ENCODE peak calls at places on chromosomes 11 and 22, in seven cellular contexts. U is AG08395; C is activated T-helper 2 cell treated with anti-CD3 and anti-CD28 coated beads, Interferon-gamma antibody, Interleukin-2, Interleukin-4, amounts not matched to agents 10 μg/mL and 5 μg/mL and 100 μg/mL, durations not matched to agents 14 hours and 24 hours and 36 hours; K is endothelial cell; O is body of pancreas; M is activated naive CD4-positive, alpha-beta T cell treated with Interleukin-2 at 50 U/mL for 16 hours; H is IMR-90. W is an unnamed sample.

GRCh38 chr11:114179234-114179941 is 116.8 kb upstream of the NNMT start:
- DNase-seq in O (peak; percentile 98), H (no peak), M (no peak), C (no peak), K (no peak), U (no peak), W (no peak)

GRCh38 chr22:26565889-26566288 is 24.0 kb downstream of the TPST2 start:
- DNase-seq in C (no peak), U (no peak), H (no peak), K (no peak), O (no peak), M (no peak), W (no peak)

GRCh38 chr11:68282141-68282860 is 10.5 kb upstream of the C11orf24 start:
- DNase-seq in U (no peak), O (no peak), C (peak; percentile 52), M (peak; percentile 30), K (no peak), H (no peak), W (no peak)

GRCh38 chr22:21823740-21824438 is 43.6 kb downstream of the MAPK1 start:
- DNase-seq in K (no peak), M (no peak), O (no peak), H (peak; percentile 63), C (no peak), U (peak; percentile 57), W (no peak)

GRCh38 chr11:73838443-73839122 is 38.1 kb downstream of the COA4 start:
- DNase-seq in C (no peak), M (no peak), O (no peak), H (peak; percentile 50), K (no peak), U (peak; percentile 43), W (no peak)

GRCh38 chr11:86969258-86969657 is 14.1 kb upstream of the FZD4 start:
- DNase-seq in H (no peak), M (no peak), C (no peak), U (no peak), O (no peak), K (no peak), W (no peak)

GRCh38 chr11:119092880-119093665 is 8.4 kb downstream of the HMBS start:
- DNase-seq in U (no peak), M (no peak), C (no peak), O (peak; percentile 44), H (peak; percentile 42), K (no peak), W (no peak)

GRCh38 chr22:40203568-40203967 is 25.8 kb downstream of the TNRC6B start:
- DNase-seq in K (no peak), U (no peak), C (no peak), H (peak; percentile 38), M (no peak), O (no peak), W (no peak)

GRCh38 chr11:95134491-95134890 is 44.8 kb downstream of the ENDOD1 start:
- DNase-seq in U (peak; percentile 66), H (peak; percentile 51), O (no peak), K (no peak), C (no peak), M (no peak), W (no peak)

GRCh38 chr22:24189249-24190158 is 8.2 kb downstream of the SUSD2 start:
- DNase-seq in O (peak; percentile 75), K (peak; percentile 82), H (peak; percentile 50), U (peak; percentile 92), M (peak; percentile 29), C (peak; percentile 55), W (no peak)

GRCh38 chr11:2193099-2193886 is 21.7 kb upstream of the TH start:
- DNase-seq in C (no peak), O (no peak), M (no peak), U (no peak), H (no peak), K (no peak), W (no peak)

GRCh38 chr11:95506777-95507176 is 275.8 kb upstream of the SESN3 start:
- DNase-seq in C (no peak), O (no peak), K (no peak), M (no peak), U (peak; percentile 12), H (no peak), W (no peak)

GRCh38 chr11:120751550-120751949 is 240.0 kb downstream of the GRIK4 start:
- DNase-seq in M (no peak), K (no peak), C (no peak), O (no peak), U (no peak), H (no peak), W (no peak)

GRCh38 chr11:128222245-128222959 is 365.0 kb downstream of the ETS1 start:
- DNase-seq in U (no peak), K (no peak), H (peak; percentile 33), C (no peak), O (no peak), M (no peak), W (no peak)

GRCh38 chr22:29071261-29072045 is 1.4 kb upstream of the KREMEN1 start:
- DNase-seq in U (no peak), M (peak; percentile 28), C (no peak), O (peak; percentile 32), H (peak; percentile 7), K (peak; percentile 45), W (no peak)

GRCh38 chr11:61626580-61627380 is 45.9 kb upstream of the SYT7 start:
- DNase-seq in C (no peak), M (no peak), K (no peak), U (no peak), H (peak; percentile 36), O (peak; percentile 94), W (no peak)

GRCh38 chr11:62721994-62722393 is 5.3 kb downstream of the HNRNPUL2 start:
- DNase-seq in O (no peak), U (no peak), K (no peak), H (peak; percentile 40), M (no peak), C (no peak), W (no peak)

GRCh38 chr22:28817919-28818859 is 17.8 kb upstream of the XBP1 start:
- DNase-seq in U (no peak), K (no peak), O (peak; percentile 98), H (no peak), C (no peak), M (no peak), W (no peak)

GRCh38 chr11:63608353-63609345 is 5.6 kb downstream of the PLAAT3 start:
- DNase-seq in U (no peak), H (peak; percentile 66), C (no peak), K (no peak), M (no peak), O (no peak), W (peak; percentile 87)

GRCh38 chr11:46521947-46522681 is 71.7 kb downstream of the AMBRA1 start:
- DNase-seq in H (peak; percentile 79), C (no peak), O (no peak), K (no peak), U (peak; percentile 7), M (no peak), W (peak; percentile 39)

GRCh38 chr22:35312198-35313059 is 12.7 kb downstream of the TOM1 start:
- DNase-seq in M (no peak), C (no peak), K (no peak), O (peak; percentile 55), H (peak; percentile 82), U (peak; percentile 80), W (no peak)

GRCh38 chr11:121453589-121454299 is 977 bp upstream of the SORL1-AS1 start:
- DNase-seq in U (no peak), M (no peak), H (no peak), O (no peak), C (no peak), K (no peak), W (no peak)

W was measured in HS-27A.